ENCODE peak calls at places on chromosomes 6 and 20, in six cellular contexts. P, Q, S, V, G and K are unnamed samples.

GRCh38 chr6:110484321-110484720 is 7.9 kb upstream of the SLC22A16 start:
- DNase-seq in P (no peak), Q (no peak), S (no peak), V (no peak), G (no peak), K (no peak)

GRCh38 chr6:34891296-34891695 is 2.2 kb downstream of the ANKS1A start:
- DNase-seq in G (no peak), Q (no peak), V (no peak), S (no peak), P (no peak), K (no peak)

GRCh38 chr6:89610149-89610642 is 28.4 kb downstream of the LYRM2 start:
- DNase-seq in P (peak; percentile 68), Q (peak; percentile 79), S (peak; percentile 74), G (peak; percentile 17), V (peak; percentile 69), K (no peak)

GRCh38 chr6:148629197-148629909 is 117.5 kb upstream of the UST start:
- DNase-seq in P (peak; percentile 39), Q (no peak), S (no peak), G (no peak), V (no peak), K (no peak)

GRCh38 chr6:108174371-108175175 is 8.8 kb downstream of the NR2E1 start:
- DNase-seq in S (no peak), P (no peak), Q (no peak), V (no peak), G (no peak), K (no peak)

GRCh38 chr6:34148864-34149810 is 3.2 kb upstream of the GRM4 start:
- DNase-seq in Q (no peak), P (no peak), V (no peak), G (no peak), S (no peak), K (no peak)

GRCh38 chr6:23244300-23244699 is 674.9 kb downstream of the HDGFL1 start:
- DNase-seq in Q (no peak), S (no peak), P (no peak), G (no peak), V (no peak), K (no peak)

GRCh38 chr6:26020291-26020982 is 57.8 kb downstream of the TRIM38 start:
- DNase-seq in P (peak; percentile 92), G (no peak), V (peak; percentile 73), Q (peak; percentile 86), S (peak; percentile 76), K (no peak)

GRCh38 chr20:47464380-47465101 is 37.1 kb upstream of the NCOA3 start:
- DNase-seq in Q (peak; percentile 80), P (peak; percentile 36), G (peak; percentile 98), S (peak; percentile 90), V (peak; percentile 61), K (peak; percentile 87)

GRCh38 chr6:1285589-1286340 is 26.1 kb upstream of the FOXQ1 start:
- DNase-seq in V (no peak), P (no peak), G (no peak), S (no peak), Q (no peak), K (no peak)

GRCh38 chr6:104625536-104625935 is 234.2 kb downstream of the HACE1 start:
- DNase-seq in P (no peak), V (no peak), S (no peak), G (no peak), Q (no peak), K (no peak)

GRCh38 chr6:170089937-170090335 is 200.9 kb downstream of the DLL1 start:
- DNase-seq in S (peak; percentile 11), Q (no peak), P (peak; percentile 8), V (no peak), G (no peak), K (no peak)

GRCh38 chr6:41371992-41372525 is 36.7 kb downstream of the NCR2 start:
- DNase-seq in Q (no peak), V (no peak), S (no peak), P (no peak), G (no peak), K (no peak)

GRCh38 chr6:163958646-163959045 is 544.1 kb downstream of the QKI start:
- DNase-seq in G (no peak), S (no peak), P (no peak), Q (no peak), V (no peak), K (no peak)

GRCh38 chr6:138688580-138688979 is 85.0 kb upstream of the CCDC28A start:
- DNase-seq in V (no peak), G (no peak), P (no peak), S (no peak), Q (no peak), K (no peak)

GRCh38 chr20:1623501-1624250 is 3.9 kb upstream of the SIRPB1 start:
- DNase-seq in V (no peak), S (no peak), G (no peak), Q (no peak), P (no peak), K (no peak)

GRCh38 chr6:137738931-137739504 is 128.0 kb upstream of the TNFAIP3 start:
- DNase-seq in V (no peak), P (no peak), Q (no peak), G (no peak), S (no peak), K (no peak)

GRCh38 chr20:8242066-8242465 is 110.0 kb downstream of the PLCB1 start:
- DNase-seq in V (no peak), P (no peak), S (no peak), G (no peak), Q (no peak), K (no peak)

GRCh38 chr6:14273196-14273595 is 155.6 kb downstream of the CD83 start:
- DNase-seq in S (no peak), V (no peak), G (no peak), P (no peak), Q (no peak), K (no peak)

GRCh38 chr20:57941121-57941522 is 231.3 kb upstream of the PMEPA1 start:
- DNase-seq in P (no peak), S (no peak), V (no peak), Q (no peak), G (no peak), K (no peak)

GRCh38 chr20:16583444-16583843 is 10.2 kb upstream of the KIF16B start:
- DNase-seq in V (no peak), P (no peak), S (no peak), G (no peak), Q (no peak), K (no peak)

GRCh38 chr6:7073810-7074525 is 33.8 kb upstream of the RREB1 start:
- DNase-seq in P (peak; percentile 36), V (no peak), G (no peak), S (peak; percentile 55), Q (no peak), K (no peak)

GRCh38 chr6:164827537-164827936 is 481.9 kb downstream of the C6orf118 start:
- DNase-seq in P (no peak), V (no peak), S (no peak), G (no peak), Q (no peak), K (no peak)

GRCh38 chr6:46221221-46221793 is 50.5 kb upstream of the ENPP5 start:
- DNase-seq in Q (no peak), G (peak; percentile 33), S (no peak), V (no peak), P (no peak), K (no peak)

GRCh38 chr6:165939047-165939446 is 228.6 kb downstream of the TBXT start:
- DNase-seq in S (no peak), V (no peak), G (no peak), P (no peak), Q (no peak), K (no peak)

GRCh38 chr20:33442136-33443005 is 1.2 kb downstream of the SNTA1 start:
- DNase-seq in S (no peak), P (no peak), Q (no peak), V (no peak), G (no peak), K (no peak)

GRCh38 chr6:8238772-8239683 is 136.7 kb upstream of the EEF1E1 start:
- DNase-seq in S (no peak), P (no peak), Q (no peak), V (no peak), G (no peak), K (no peak)

GRCh38 chr6:134379086-134379485 is 61.2 kb upstream of the SGK1 start:
- DNase-seq in G (no peak), Q (no peak), P (no peak), V (no peak), S (no peak), K (no peak)

GRCh38 chr6:160142115-160142715 is 20.6 kb downstream of the SLC22A1 start:
- DNase-seq in S (no peak), Q (no peak), V (no peak), G (no peak), P (no peak), K (no peak)

GRCh38 chr20:17955302-17955701 is 13.3 kb downstream of the SNX5 start:
- DNase-seq in S (no peak), G (no peak), Q (no peak), P (no peak), V (no peak), K (no peak)
- H3K4me1 ChIP-seq in S (peaks cover 29% of the 10 kb centered on the region), G (peaks cover 28% of the 10 kb centered on the region), Q (peaks cover 17% of the 10 kb centered on the region), P (peaks cover 19% of the 10 kb centered on the region), V (peaks cover 38% of the 10 kb centered on the region), K (peaks cover 29% of the 10 kb centered on the region)

DNA sequence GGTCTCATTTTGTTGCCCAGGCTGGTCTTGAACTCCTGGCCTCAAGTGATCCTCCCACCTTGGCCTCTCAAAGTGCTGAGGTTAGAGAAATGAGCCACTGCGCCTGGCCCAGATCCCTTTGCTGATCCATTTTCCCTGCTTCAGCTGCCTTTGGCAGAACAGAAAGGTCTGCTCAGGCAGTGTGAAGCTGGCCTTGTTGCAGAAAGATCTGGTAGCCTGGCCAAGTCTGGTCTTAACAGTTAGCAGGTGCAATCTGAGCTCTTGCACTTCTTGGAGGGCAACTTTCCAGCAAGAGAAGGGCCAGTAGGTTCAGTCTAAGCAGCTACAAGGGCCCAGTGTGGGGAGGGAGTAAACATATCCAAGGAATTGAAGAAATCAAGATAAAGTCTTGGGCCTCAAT is 38.8 kb upstream of the NEDD9 start:
- DNase-seq in V (no peak), P (no peak), S (no peak), G (no peak), Q (peak; percentile 50), K (no peak)
- H3K36me3 ChIP-seq in V (no peaks in the 10 kb centered on the region), P (no peaks in the 10 kb centered on the region), S (no peaks in the 10 kb centered on the region), G (no peaks in the 10 kb centered on the region), Q (no peaks in the 10 kb centered on the region), K (no peaks in the 10 kb centered on the region)

DNA sequence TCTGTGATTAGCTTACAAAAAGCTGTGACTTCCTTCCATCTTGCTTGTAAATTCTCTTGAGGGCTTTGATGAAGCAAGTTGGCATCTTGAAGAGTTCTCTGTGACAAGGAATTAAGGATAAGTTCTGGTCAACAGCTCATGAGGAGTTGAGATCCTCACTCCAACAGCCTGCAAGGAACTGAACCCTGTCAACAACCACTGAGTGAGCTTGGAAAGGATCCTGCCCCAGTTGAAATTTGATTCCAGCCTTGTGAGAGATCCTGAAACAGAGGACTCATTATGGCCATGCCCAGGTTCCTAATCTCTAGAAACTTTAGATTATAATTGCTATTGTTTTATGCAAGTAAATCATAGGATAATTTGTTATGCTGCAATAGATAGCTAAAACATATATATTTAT is 133.7 kb downstream of the PTCHD4 start:
- DNase-seq in Q (no peak), V (no peak), G (no peak), S (no peak), P (no peak), K (no peak)
- H3K4me1 ChIP-seq in Q (no peaks in the 10 kb centered on the region), V (no peaks in the 10 kb centered on the region), G (no peaks in the 10 kb centered on the region), S (no peaks in the 10 kb centered on the region), P (no peaks in the 10 kb centered on the region), K (no peaks in the 10 kb centered on the region)

DNA sequence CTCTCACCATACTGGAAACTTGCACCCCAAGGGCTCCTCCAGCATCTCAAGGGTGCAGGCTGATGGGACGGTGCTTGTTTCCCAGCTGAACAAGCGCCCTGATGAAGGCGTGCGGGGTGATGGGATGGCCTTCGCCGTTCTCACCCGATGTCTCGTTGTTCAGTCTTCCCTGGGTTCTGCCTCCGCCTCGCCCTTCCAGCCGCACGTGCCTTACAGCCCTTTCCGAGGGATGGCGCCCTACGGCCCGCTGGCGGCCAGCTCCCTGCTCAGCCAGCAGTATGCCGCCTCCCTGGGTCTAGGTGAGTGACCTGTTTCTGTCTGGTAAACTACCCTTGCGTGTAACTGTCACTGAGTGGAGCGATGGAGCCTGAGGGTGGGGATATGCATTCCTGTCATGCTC is 3.9 kb downstream of the LSM14B start:
- DNase-seq in Q (no peak), G (no peak), V (no peak), P (no peak), S (no peak), K (no peak)
- H3K36me3 ChIP-seq in Q (peaks cover 13% of the 10 kb centered on the region), G (peaks cover 27% of the 10 kb centered on the region), V (peaks cover 67% of the 10 kb centered on the region), P (no peaks in the 10 kb centered on the region), S (peaks cover 68% of the 10 kb centered on the region), K (peaks cover 62% of the 10 kb centered on the region)